ENCODE peak calls at places on chromosomes 1 and 21, in five cellular contexts. H is IMR-90, W is kidney epithelial cell, C is GM20000, U is MCF 10A. V is an unnamed sample.

GRCh38 chr1:50427086-50427817 is 4.0 kb upstream of the DMRTA2 start:
- DNase-seq in H (no peak), W (no peak), C (no peak), U (no peak), V (no peak)

GRCh38 chr1:89454845-89455521 is 69.6 kb upstream of the LRRC8B start:
- DNase-seq in H (peak), W (no peak), C (peak), U (peak), V (peak)

GRCh38 chr1:20180221-20181207 is 5.4 kb upstream of the UBXN10 start:
- DNase-seq in H (no peak), W (no peak), C (no peak), U (no peak), V (no peak)

GRCh38 chr1:66240491-66241484 is 293.2 kb upstream of the SGIP1 start:
- DNase-seq in H (peak), W (no peak), C (no peak), U (no peak), V (no peak)

GRCh38 chr1:247360991-247361721 is 29.5 kb upstream of the ZNF496 start:
- DNase-seq in H (peak), W (no peak), C (no peak), U (no peak), V (no peak)

GRCh38 chr1:15621975-15622374 is 4.7 kb downstream of the DDI2 start:
- DNase-seq in H (no peak), W (no peak), C (no peak), U (no peak), V (no peak)

GRCh38 chr1:17582124-17582768 is 42.7 kb downstream of the ARHGEF10L start:
- DNase-seq in H (no peak), W (no peak), C (no peak), U (no peak), V (no peak)

GRCh38 chr1:206769331-206769731 is 1.2 kb upstream of the IL19 start:
- DNase-seq in H (no peak), W (no peak), C (peak), U (no peak), V (peak)

GRCh38 chr1:230379462-230379861 is 46.7 kb downstream of the PGBD5 start:
- DNase-seq in H (no peak), W (no peak), C (no peak), U (no peak), V (no peak)

GRCh38 chr1:87318056-87318650 is 10.5 kb upstream of the LMO4 start:
- DNase-seq in H (no peak), W (no peak), C (no peak), U (no peak), V (no peak)

GRCh38 chr1:60825593-60825992 is 256.8 kb upstream of the NFIA start:
- DNase-seq in H (no peak), W (no peak), C (no peak), U (no peak), V (no peak)

GRCh38 chr1:8094481-8095241 is 68.6 kb upstream of the ERRFI1 start:
- DNase-seq in H (peak), W (no peak), C (no peak), U (peak), V (peak)

GRCh38 chr1:81805537-81806431 is 5.0 kb downstream of the ADGRL2 start:
- DNase-seq in H (no peak), W (no peak), C (no peak), U (no peak), V (no peak)

GRCh38 chr1:24898152-24898908 is 31.7 kb downstream of the RUNX3 start:
- DNase-seq in H (peak), W (no peak), C (peak), U (peak), V (peak)

GRCh38 chr1:176517484-176517883 is 54.5 kb downstream of the PAPPA2 start:
- DNase-seq in H (no peak), W (peak), C (no peak), U (peak), V (peak)

GRCh38 chr1:18893120-18893519 is 9.2 kb downstream of the ALDH4A1 start:
- DNase-seq in H (no peak), W (no peak), C (no peak), U (no peak), V (no peak)

GRCh38 chr1:243850368-243851128 is 505 bp upstream of the AKT3 start:
- DNase-seq in H (peak), W (no peak), C (peak), U (peak), V (peak)

GRCh38 chr21:43812139-43812821 is 22.9 kb downstream of the RRP1 start:
- DNase-seq in H (no peak), W (no peak), C (no peak), U (peak), V (no peak)

GRCh38 chr1:208154040-208154439 is 90.1 kb downstream of the PLXNA2 start:
- DNase-seq in H (no peak), W (no peak), C (no peak), U (peak), V (no peak)

GRCh38 chr1:117142200-117142599 is 20.7 kb upstream of the TRIM45 start:
- DNase-seq in H (peak), W (no peak), C (no peak), U (no peak), V (no peak)

GRCh38 chr1:242140871-242141270 is 142.0 kb upstream of the MAP1LC3C start:
- DNase-seq in H (no peak), W (no peak), C (no peak), U (no peak), V (no peak)

GRCh38 chr1:58406296-58407071 is 140.0 kb downstream of the OMA1 start:
- DNase-seq in H (no peak), W (no peak), C (no peak), U (no peak), V (no peak)

GRCh38 chr1:99996951-99997350 is 27.2 kb downstream of the SLC35A3 start:
- DNase-seq in H (no peak), W (no peak), C (no peak), U (no peak), V (no peak)

GRCh38 chr1:77394166-77394565 is 112.3 kb downstream of the AK5 start:
- DNase-seq in H (peak), W (no peak), C (no peak), U (no peak), V (no peak)

GRCh38 chr1:66435541-66435940 is 98.4 kb upstream of the SGIP1 start:
- DNase-seq in H (no peak), W (no peak), C (no peak), U (no peak), V (no peak)

GRCh38 chr1:91754348-91754747 is 131.6 kb downstream of the TGFBR3 start:
- DNase-seq in H (peak), W (no peak), C (peak), U (no peak), V (peak)

GRCh38 chr1:229557214-229557850 is 1.2 kb downstream of the ABCB10 start:
- DNase-seq in H (peak), W (no peak), C (peak), U (peak), V (peak)

GRCh38 chr21:37565530-37566223 is 199.1 kb downstream of the DYRK1A start:
- DNase-seq in H (peak), W (no peak), C (no peak), U (peak), V (no peak)

GRCh38 chr21:37562920-37563640 is 196.5 kb downstream of the DYRK1A start:
- DNase-seq in H (no peak), W (no peak), C (no peak), U (no peak), V (no peak)

GRCh38 chr21:37564924-37565529 is 198.5 kb downstream of the DYRK1A start:
- DNase-seq in H (peak), W (peak), C (no peak), U (no peak), V (no peak)

GRCh38 chr21:37563641-37564340 is 197.2 kb downstream of the DYRK1A start:
- DNase-seq in H (peak), W (peak), C (peak), U (peak), V (peak)

DNA sequence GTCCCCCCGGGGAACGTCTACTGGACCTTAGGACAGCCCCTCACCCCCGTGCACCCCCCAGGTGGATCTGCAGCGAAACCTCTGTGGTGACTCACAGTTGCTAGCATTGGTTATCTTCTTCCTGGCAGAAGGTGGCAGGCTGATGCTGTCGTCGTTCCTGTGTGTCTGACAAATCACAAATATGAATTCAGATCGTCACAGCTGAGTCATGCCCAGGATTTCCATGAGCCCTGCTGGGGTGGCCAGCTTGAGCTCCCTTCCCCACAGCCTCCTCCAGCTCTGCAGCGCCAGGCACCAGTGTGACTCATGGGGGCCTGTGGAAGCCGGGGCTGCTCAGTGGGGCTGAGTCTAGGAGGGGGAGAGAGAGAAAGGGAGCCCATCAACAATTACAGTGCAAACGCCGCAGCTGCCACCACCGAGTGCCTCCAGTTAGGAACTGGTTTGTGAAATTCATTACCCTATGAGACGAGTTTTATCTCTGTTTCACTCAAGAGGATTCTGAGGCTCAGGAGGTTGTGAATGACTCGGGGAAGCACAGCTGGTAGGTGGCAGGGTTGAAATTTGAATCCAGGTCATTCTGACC is 197.9 kb downstream of the DYRK1A start:
- DNase-seq in H (peak), W (peak), C (peak), U (peak), V (peak)
- TF ChIP-seq CTCF in H (peak), W (no peak), C (no peak), U (no peak), V (no peak)

GRCh38 chr1:163450986-163451385 is 129.2 kb downstream of the NUF2 start:
- DNase-seq in H (no peak), W (peak), C (no peak), U (no peak), V (no peak)
- TF ChIP-seq CTCF in H (no peak), W (no peak), C (no peak), U (no peak), V (no peak)

DNA sequence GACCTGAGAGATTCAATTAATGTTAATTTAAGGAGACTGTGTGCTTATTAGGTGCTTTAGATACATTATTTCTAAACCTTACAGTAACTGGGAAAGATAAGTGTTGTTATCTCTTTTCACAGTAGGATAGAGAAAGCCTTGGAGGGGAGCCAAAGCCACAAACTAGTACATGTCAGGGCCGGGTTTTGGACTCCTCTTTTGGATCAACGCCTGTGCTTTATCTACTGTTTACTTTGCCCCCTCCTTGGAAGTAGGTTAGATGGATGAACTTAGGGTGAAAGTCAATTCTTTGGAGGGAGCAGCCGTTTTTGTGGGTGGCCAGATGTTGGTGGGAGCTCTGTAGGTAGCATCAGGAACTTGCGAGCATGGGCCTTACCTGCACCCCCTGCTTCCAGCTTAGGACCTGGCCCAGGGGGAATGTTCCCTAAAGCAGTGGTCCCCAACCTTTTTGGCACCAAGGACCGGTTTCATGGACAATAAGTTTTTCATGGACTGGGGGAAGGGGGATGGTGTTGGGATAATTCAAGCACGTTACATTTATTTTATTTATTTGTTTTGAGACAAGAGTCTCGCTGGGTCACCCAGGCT is 1.7 kb downstream of the HHAT start:
- DNase-seq in H (peak), W (no peak), C (no peak), U (peak), V (no peak)
- TF ChIP-seq CTCF in H (no peak), W (no peak), C (no peak), U (no peak), V (no peak)

DNA sequence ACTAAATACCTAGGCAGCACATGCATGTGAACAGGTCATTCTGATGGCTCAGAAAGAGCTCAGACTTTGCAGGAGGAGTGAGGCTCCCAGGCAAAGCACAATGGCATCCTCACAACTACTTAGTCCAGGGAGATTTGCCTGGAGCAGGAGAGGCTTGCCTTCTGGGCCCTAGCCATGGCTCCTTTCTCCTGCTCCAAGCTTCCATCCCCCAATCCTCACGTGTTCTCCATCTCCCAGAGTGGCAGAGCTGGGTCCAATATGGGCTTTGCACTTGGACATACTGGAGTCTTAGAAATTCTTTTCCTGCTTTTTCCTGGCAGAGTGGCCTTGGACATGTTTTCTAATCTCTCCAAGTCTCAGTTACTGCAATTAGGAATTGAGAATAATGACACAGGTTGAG is 15.8 kb downstream of the MYBPH start:
- DNase-seq in H (no peak), W (no peak), C (no peak), U (no peak), V (no peak)
- TF ChIP-seq CTCF in H (no peak), W (no peak), C (no peak), U (no peak), V (no peak)

DNA sequence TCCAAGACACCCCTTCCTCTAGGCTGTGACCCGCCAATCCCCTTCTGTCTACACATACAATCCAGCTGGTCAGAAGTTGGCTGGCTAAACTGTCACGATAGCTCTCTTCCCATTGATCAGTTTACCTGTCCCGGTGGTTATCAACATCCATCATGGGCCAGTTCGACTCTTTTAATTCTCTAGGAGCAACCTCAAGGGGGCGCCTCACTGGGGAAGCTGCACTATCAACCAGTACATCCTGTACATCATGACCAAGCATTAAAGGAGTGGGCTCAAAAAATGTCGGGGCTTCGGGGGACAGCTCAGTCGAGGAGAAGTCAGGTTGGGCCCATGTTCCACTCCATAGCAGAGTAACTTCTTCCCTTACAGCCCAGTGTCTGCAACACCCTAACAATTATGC is 53.2 kb upstream of the B3GALNT2 start:
- DNase-seq in H (no peak), W (no peak), C (no peak), U (peak), V (peak)
- TF ChIP-seq CTCF in H (no peak), W (peak), C (no peak), U (peak), V (peak)

GRCh38 chr1:29453502-29454240 is 217.3 kb downstream of the PTPRU start:
- DNase-seq in H (peak), W (no peak), C (peak), U (peak), V (peak)
- TF ChIP-seq CTCF in H (peak), W (peak), C (no peak), U (peak), V (peak)

GRCh38 chr1:74775735-74776134 is 42.8 kb downstream of the TYW3 start:
- DNase-seq in H (no peak), W (no peak), C (no peak), U (no peak), V (no peak)
- TF ChIP-seq CTCF in H (peak), W (no peak), C (no peak), U (no peak), V (no peak)

DNA sequence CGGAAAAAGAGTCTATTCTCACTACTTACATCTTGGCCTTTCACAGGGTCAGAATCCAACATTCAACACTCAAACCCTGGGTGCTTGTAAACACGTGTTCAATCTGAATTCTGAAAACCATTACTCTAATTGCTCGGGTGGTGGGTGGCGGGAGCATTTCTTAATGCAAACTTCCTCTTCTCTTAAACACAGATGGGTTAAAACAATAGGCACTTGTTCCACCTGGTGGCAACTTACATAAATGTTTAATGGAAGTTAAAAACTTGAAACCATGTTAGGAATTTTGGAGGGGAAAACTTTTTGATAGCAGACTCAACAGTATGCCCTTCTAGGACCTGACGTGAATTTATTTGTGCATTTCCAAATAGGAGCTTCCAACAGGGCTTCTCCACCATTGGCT is 23.4 kb upstream of the TDRD10 start:
- DNase-seq in H (peak), W (no peak), C (peak), U (peak), V (peak)
- TF ChIP-seq CTCF in H (peak), W (peak), C (no peak), U (no peak), V (peak)